ENCODE peak calls at places on chromosomes 7 and 10, in four cellular contexts. One of them, this sample, is unnamed. For H3K4me1, the result is how much of the 10 kb centered on the place peaks cover.

GRCh38 chr7:93921607-93922446 is at the start of gene GNG11:
- DNase-seq in K562: no peak
- DNase-seq in HepG2: no peak
- DNase-seq in HCT116: no peak
- DNase-seq in this sample: no peak

GRCh38 chr7:132398253-132398913 is 177.9 kb downstream of the PLXNA4 start:
- DNase-seq in K562: no peak
- DNase-seq in HepG2: no peak
- DNase-seq in HCT116: no peak
- DNase-seq in this sample: no peak

GRCh38 chr10:92822964-92823363 is 25.4 kb upstream of the EXOC6 start:
- DNase-seq in K562: no peak
- DNase-seq in HepG2: no peak
- DNase-seq in HCT116: peak
- DNase-seq in this sample: no peak

GRCh38 chr10:72162978-72163377 is 52.8 kb upstream of the ANAPC16 start:
- DNase-seq in K562: no peak
- DNase-seq in HepG2: no peak
- DNase-seq in HCT116: no peak
- DNase-seq in this sample: no peak

GRCh38 chr7:154915600-154915999 is 87.3 kb downstream of the PAXIP1 start:
- DNase-seq in K562: no peak
- DNase-seq in HepG2: no peak
- DNase-seq in HCT116: no peak
- DNase-seq in this sample: no peak

GRCh38 chr10:29228586-29228985 is 60.3 kb upstream of the LYZL1 start:
- DNase-seq in K562: no peak
- DNase-seq in HepG2: no peak
- DNase-seq in HCT116: no peak
- DNase-seq in this sample: no peak

GRCh38 chr10:7107287-7107686 is 303.5 kb downstream of the SFMBT2 start:
- DNase-seq in K562: no peak
- DNase-seq in HepG2: no peak
- DNase-seq in HCT116: no peak
- DNase-seq in this sample: no peak

GRCh38 chr10:115968236-115968635 is 304.8 kb downstream of the GFRA1 start:
- DNase-seq in K562: peak
- DNase-seq in HepG2: no peak
- DNase-seq in HCT116: no peak
- DNase-seq in this sample: no peak

GRCh38 chr10:6036861-6037321 is 25.3 kb downstream of the IL2RA start:
- DNase-seq in K562: no peak
- DNase-seq in HepG2: no peak
- DNase-seq in HCT116: no peak
- DNase-seq in this sample: no peak

GRCh38 chr7:124284937-124285336 is 252.1 kb upstream of the TMEM229A start:
- DNase-seq in K562: no peak
- DNase-seq in HepG2: no peak
- DNase-seq in HCT116: no peak
- DNase-seq in this sample: no peak

GRCh38 chr10:73044378-73045285 is 52.0 kb downstream of the P4HA1 start:
- DNase-seq in K562: no peak
- DNase-seq in HepG2: no peak
- DNase-seq in HCT116: no peak
- DNase-seq in this sample: peak

GRCh38 chr10:34739915-34740314 is 75.2 kb downstream of the PARD3 start:
- DNase-seq in K562: no peak
- DNase-seq in HepG2: no peak
- DNase-seq in HCT116: no peak
- DNase-seq in this sample: no peak

GRCh38 chr10:24891823-24892222 is 60.6 kb downstream of the PRTFDC1 start:
- DNase-seq in K562: no peak
- DNase-seq in HepG2: no peak
- DNase-seq in HCT116: peak
- DNase-seq in this sample: no peak

GRCh38 chr7:24836084-24836483 is 78.8 kb upstream of the GSDME start:
- DNase-seq in K562: no peak
- DNase-seq in HepG2: no peak
- DNase-seq in HCT116: no peak
- DNase-seq in this sample: no peak

GRCh38 chr10:126993208-126993607 is 88.0 kb downstream of the DOCK1 start:
- DNase-seq in K562: no peak
- DNase-seq in HepG2: no peak
- DNase-seq in HCT116: no peak
- DNase-seq in this sample: no peak

GRCh38 chr7:30745251-30745650 is 6.7 kb upstream of the INMT start:
- DNase-seq in K562: no peak
- DNase-seq in HepG2: no peak
- DNase-seq in HCT116: no peak
- DNase-seq in this sample: no peak

GRCh38 chr10:92387289-92387940 is 96.4 kb downstream of the MARCHF5 start:
- DNase-seq in K562: peak
- DNase-seq in HepG2: peak
- DNase-seq in HCT116: peak
- DNase-seq in this sample: no peak

GRCh38 chr10:79947083-79947415 is 1.9 kb downstream of the SFTPD start:
- DNase-seq in K562: no peak
- DNase-seq in HepG2: no peak
- DNase-seq in HCT116: no peak
- DNase-seq in this sample: no peak

GRCh38 chr7:3119963-3120362 is 76.3 kb upstream of the CARD11 start:
- DNase-seq in K562: no peak
- DNase-seq in HepG2: no peak
- DNase-seq in HCT116: no peak
- DNase-seq in this sample: no peak

GRCh38 chr10:83915801-83916200 is 223.5 kb upstream of the GHITM start:
- DNase-seq in K562: no peak
- DNase-seq in HepG2: peak
- DNase-seq in HCT116: no peak
- DNase-seq in this sample: no peak

GRCh38 chr7:12749069-12749468 is 61.6 kb downstream of the ARL4A start:
- DNase-seq in K562: no peak
- DNase-seq in HepG2: no peak
- DNase-seq in HCT116: no peak
- DNase-seq in this sample: no peak

GRCh38 chr10:111429288-111430028 is 352.6 kb downstream of the ADRA2A start:
- DNase-seq in K562: no peak
- DNase-seq in HepG2: no peak
- DNase-seq in HCT116: no peak
- DNase-seq in this sample: no peak

GRCh38 chr10:110967009-110967630 is 47.7 kb downstream of the SHOC2 start:
- DNase-seq in K562: no peak
- DNase-seq in HepG2: no peak
- DNase-seq in HCT116: no peak
- DNase-seq in this sample: no peak

GRCh38 chr7:45606050-45606449 is 31.9 kb downstream of the ADCY1 start:
- DNase-seq in K562: no peak
- DNase-seq in HepG2: no peak
- DNase-seq in HCT116: no peak
- DNase-seq in this sample: no peak

GRCh38 chr7:7323352-7323751 is 141.0 kb downstream of the C1GALT1 start:
- DNase-seq in K562: no peak
- DNase-seq in HepG2: no peak
- DNase-seq in HCT116: no peak
- DNase-seq in this sample: no peak

GRCh38 chr7:74554178-74554577 is 100.5 kb downstream of the GTF2IRD1 start:
- DNase-seq in K562: no peak
- DNase-seq in HepG2: no peak
- DNase-seq in HCT116: no peak
- DNase-seq in this sample: no peak

GRCh38 chr7:104126411-104126841 is 81.4 kb downstream of the ORC5 start:
- DNase-seq in K562: no peak
- DNase-seq in HepG2: no peak
- DNase-seq in HCT116: no peak
- DNase-seq in this sample: no peak

GRCh38 chr7:116670409-116671036 is 1.5 kb upstream of the MET start:
- DNase-seq in K562: no peak
- DNase-seq in HepG2: peak
- DNase-seq in HCT116: no peak
- DNase-seq in this sample: no peak

GRCh38 chr10:31697271-31698168 is 231.1 kb downstream of the ARHGAP12 start:
- DNase-seq in K562: no peak
- DNase-seq in HepG2: no peak
- DNase-seq in HCT116: no peak
- DNase-seq in this sample: no peak

GRCh38 chr7:22582860-22583640 is 83.1 kb upstream of the STEAP1B start:
- DNase-seq in K562: no peak
- DNase-seq in HepG2: no peak
- DNase-seq in HCT116: no peak
- DNase-seq in this sample: peak

GRCh38 chr10:34885901-34886300 is 70.8 kb upstream of the PARD3 start:
- DNase-seq in K562: no peak
- DNase-seq in HepG2: no peak
- DNase-seq in HCT116: no peak
- DNase-seq in this sample: no peak

GRCh38 chr7:11252705-11253272 is 279.1 kb downstream of the PHF14 start:
- DNase-seq in K562: no peak
- DNase-seq in HepG2: no peak
- DNase-seq in HCT116: no peak
- DNase-seq in this sample: no peak

GRCh38 chr10:91596821-91597396 is 36.0 kb downstream of the PPP1R3C start:
- DNase-seq in K562: no peak
- DNase-seq in HepG2: no peak
- DNase-seq in HCT116: no peak
- DNase-seq in this sample: no peak

GRCh38 chr10:123948030-123948823 is 56.6 kb upstream of the CPXM2 start:
- DNase-seq in K562: no peak
- DNase-seq in HepG2: no peak
- DNase-seq in HCT116: no peak
- DNase-seq in this sample: no peak

GRCh38 chr7:106313456-106313891 is 28.7 kb upstream of the NAMPT start:
- DNase-seq in K562: no peak
- DNase-seq in HepG2: no peak
- DNase-seq in HCT116: no peak
- DNase-seq in this sample: peak
- TF ChIP-seq CTCF in K562: no peak
- TF ChIP-seq CTCF in HepG2: no peak
- TF ChIP-seq CTCF in HCT116: no peak
- TF ChIP-seq CTCF in this sample: no peak

GRCh38 chr10:59322131-59322530 is 40.2 kb downstream of the FAM13C start:
- DNase-seq in K562: no peak
- DNase-seq in HepG2: no peak
- DNase-seq in HCT116: no peak
- DNase-seq in this sample: no peak
- TF ChIP-seq TCF7L2 in K562: no peak
- TF ChIP-seq TCF7L2 in HepG2: no peak
- TF ChIP-seq TCF7L2 in HCT116: no peak
- TF ChIP-seq TCF7L2 in this sample: no peak

GRCh38 chr10:99532194-99532593 is 548 bp upstream of the NKX2-3 start:
- DNase-seq in K562: no peak
- DNase-seq in HepG2: no peak
- DNase-seq in HCT116: no peak
- DNase-seq in this sample: no peak
- H3K4me1 ChIP-seq in K562: under half
- H3K4me1 ChIP-seq in HepG2: under half
- H3K4me1 ChIP-seq in HCT116: under half
- H3K4me1 ChIP-seq in this sample: under half

GRCh38 chr10:56782503-56782902 is 421.4 kb upstream of the ZWINT start:
- DNase-seq in K562: no peak
- DNase-seq in HepG2: no peak
- DNase-seq in HCT116: no peak
- DNase-seq in this sample: no peak
- TF ChIP-seq CTCF in K562: no peak
- TF ChIP-seq CTCF in HepG2: no peak
- TF ChIP-seq CTCF in HCT116: no peak
- TF ChIP-seq CTCF in this sample: no peak

DNA sequence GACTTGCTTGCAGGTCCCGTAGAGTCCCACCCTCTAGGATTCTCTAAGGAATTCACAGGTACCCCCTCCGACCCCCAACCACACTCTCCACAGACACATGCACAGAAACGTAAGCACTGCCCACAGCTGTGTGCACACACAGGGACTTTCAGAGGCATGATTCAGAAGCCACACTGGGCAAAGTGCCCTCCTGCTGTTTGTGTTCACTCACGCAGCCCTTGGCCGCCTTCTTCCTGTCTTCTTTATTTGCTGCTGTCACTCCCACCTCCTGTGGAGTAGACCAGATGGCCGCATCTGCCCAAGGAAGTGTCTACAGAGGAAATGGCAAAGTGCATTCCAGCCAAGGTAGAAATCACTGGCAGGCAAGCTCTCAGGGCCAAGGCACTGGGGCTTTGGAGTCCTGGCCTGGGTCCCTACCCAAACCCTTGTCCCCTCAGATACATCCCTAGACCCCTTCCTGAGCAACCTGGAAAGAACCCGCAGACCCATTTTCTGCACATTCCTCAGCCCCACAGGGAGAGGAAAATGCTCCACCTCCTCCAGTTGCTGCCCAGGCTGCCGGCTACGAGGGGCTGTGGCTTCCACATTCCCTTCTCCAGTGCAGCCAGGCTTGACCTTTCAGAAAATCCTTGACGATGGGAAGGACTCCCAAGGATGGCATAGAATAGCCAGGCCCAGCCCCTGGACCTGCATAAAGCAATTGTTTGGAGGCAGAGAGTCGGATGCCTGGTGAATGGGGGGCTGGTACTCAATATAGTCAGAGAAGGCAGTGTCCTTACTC is 21.6 kb upstream of the GIMAP8 start:
- DNase-seq in K562: no peak
- DNase-seq in HepG2: no peak
- DNase-seq in HCT116: no peak
- DNase-seq in this sample: no peak
- TF ChIP-seq TCF7L2 in K562: no peak
- TF ChIP-seq TCF7L2 in HepG2: no peak
- TF ChIP-seq TCF7L2 in HCT116: no peak
- TF ChIP-seq TCF7L2 in this sample: no peak

DNA sequence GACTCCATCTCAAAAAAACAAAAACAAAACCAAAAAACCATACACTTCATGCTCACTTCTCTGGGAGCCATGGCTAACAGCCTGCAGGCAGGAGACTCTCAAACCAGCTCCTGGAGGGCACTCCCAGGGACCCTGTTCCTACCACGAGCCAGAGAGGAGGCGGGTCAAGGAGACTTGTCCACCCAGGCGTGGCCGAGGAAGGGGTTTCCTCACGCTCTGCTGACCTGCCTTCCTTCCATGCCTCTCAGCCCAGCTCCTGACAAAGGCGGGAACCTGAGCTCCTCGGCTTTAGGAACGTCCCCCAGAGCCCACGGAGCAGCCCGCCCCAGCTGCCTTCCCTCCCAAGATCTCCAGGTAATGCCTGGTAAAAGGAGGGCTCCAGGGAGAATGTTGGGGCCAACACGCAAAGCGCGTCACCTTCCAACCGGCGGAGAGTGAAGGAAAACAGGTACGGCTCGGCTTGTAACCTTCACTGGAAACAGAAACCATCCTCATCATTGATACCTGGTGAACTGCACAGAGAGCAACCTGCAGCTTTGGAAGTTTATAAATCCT is 9.5 kb downstream of the GPR146 start:
- DNase-seq in K562: no peak
- DNase-seq in HepG2: no peak
- DNase-seq in HCT116: no peak
- DNase-seq in this sample: no peak
- H3K4me1 ChIP-seq in K562: under half
- H3K4me1 ChIP-seq in HepG2: under half
- H3K4me1 ChIP-seq in HCT116: under half
- H3K4me1 ChIP-seq in this sample: under half